ENCODE peak calls at places on chromosomes 16 and 17, in nine cellular contexts. Q, X, M, Z, N, G, B, F and V are unnamed samples.

GRCh38 chr17:57984226-57984890 is 3.7 kb downstream of the VEZF1 start:
- DNase-seq in Q (no peak), X (no peak), M (no peak), Z (peak), N (peak), G (peak), B (peak), F (no peak), V (no peak)

GRCh38 chr17:71068351-71068750 is 899.0 kb downstream of the KCNJ2 start:
- DNase-seq in Q (no peak), X (no peak), M (no peak), Z (peak), N (no peak), G (no peak), B (no peak), F (no peak), V (no peak)

GRCh38 chr17:81601525-81602120 is 35.3 kb downstream of the NPLOC4 start:
- DNase-seq in Q (peak), X (peak), M (no peak), Z (peak), N (peak), G (peak), B (peak), F (no peak), V (peak)

GRCh38 chr17:17818088-17818526 is 18.7 kb downstream of the SREBF1 start:
- DNase-seq in Q (no peak), X (no peak), M (no peak), Z (peak), N (no peak), G (no peak), B (peak), F (no peak), V (peak)

GRCh38 chr17:81833921-81834830 is 674 bp downstream of the PPP1R27 start:
- DNase-seq in Q (no peak), X (no peak), M (no peak), Z (no peak), N (no peak), G (no peak), B (no peak), F (no peak), V (no peak)

GRCh38 chr17:27575912-27576252 is 55.1 kb upstream of the LGALS9 start:
- DNase-seq in Q (no peak), X (no peak), M (no peak), Z (no peak), N (no peak), G (no peak), B (no peak), F (no peak), V (no peak)

GRCh38 chr16:15548482-15548891 is 94.5 kb downstream of the MARF1 start:
- DNase-seq in Q (peak), X (peak), M (no peak), Z (no peak), N (no peak), G (no peak), B (no peak), F (no peak), V (no peak)

GRCh38 chr17:8470447-8471047 is 34.9 kb downstream of the NDEL1 start:
- DNase-seq in Q (no peak), X (no peak), M (peak), Z (peak), N (no peak), G (no peak), B (peak), F (no peak), V (no peak)

GRCh38 chr17:41785876-41786226 is 660 bp downstream of the JUP start:
- DNase-seq in Q (no peak), X (no peak), M (no peak), Z (no peak), N (no peak), G (peak), B (no peak), F (peak), V (no peak)

GRCh38 chr16:73329363-73330306 is 281.7 kb upstream of the ZFHX3 start:
- DNase-seq in Q (no peak), X (no peak), M (no peak), Z (no peak), N (no peak), G (no peak), B (no peak), F (no peak), V (no peak)

GRCh38 chr16:165539-166374 is at the start of gene HBM:
- DNase-seq in Q (no peak), X (no peak), M (no peak), Z (no peak), N (no peak), G (no peak), B (no peak), F (no peak), V (no peak)

GRCh38 chr17:61862105-61862574 is 1.2 kb downstream of the BRIP1 start:
- DNase-seq in Q (no peak), X (peak), M (no peak), Z (no peak), N (peak), G (peak), B (peak), F (no peak), V (no peak)

GRCh38 chr17:52159159-52159809 is 770 bp upstream of the CA10 start:
- DNase-seq in Q (no peak), X (no peak), M (no peak), Z (no peak), N (no peak), G (no peak), B (no peak), F (no peak), V (no peak)

GRCh38 chr16:58678716-58679115 is 5.9 kb downstream of the SLC38A7 start:
- DNase-seq in Q (no peak), X (no peak), M (peak), Z (peak), N (peak), G (peak), B (peak), F (no peak), V (peak)

GRCh38 chr16:56301391-56301850 is 110.1 kb downstream of the GNAO1 start:
- DNase-seq in Q (no peak), X (peak), M (no peak), Z (peak), N (peak), G (no peak), B (peak), F (no peak), V (no peak)

GRCh38 chr17:7445011-7445927 is at the start of gene CHRNB1:
- DNase-seq in Q (no peak), X (no peak), M (peak), Z (no peak), N (no peak), G (peak), B (peak), F (peak), V (no peak)

GRCh38 chr17:59769891-59770290 is 62.4 kb downstream of the VMP1 start:
- DNase-seq in Q (no peak), X (no peak), M (no peak), Z (no peak), N (peak), G (peak), B (no peak), F (no peak), V (no peak)

GRCh38 chr16:89189358-89190025 is 10.8 kb downstream of the SLC22A31 start:
- DNase-seq in Q (no peak), X (no peak), M (peak), Z (no peak), N (no peak), G (no peak), B (no peak), F (no peak), V (no peak)

GRCh38 chr16:87724490-87725291 is 41.1 kb downstream of the KLHDC4 start:
- DNase-seq in Q (peak), X (no peak), M (no peak), Z (no peak), N (no peak), G (no peak), B (no peak), F (no peak), V (no peak)

GRCh38 chr17:74192950-74193781 is 10.3 kb upstream of the RPL38 start:
- DNase-seq in Q (no peak), X (no peak), M (peak), Z (no peak), N (no peak), G (no peak), B (no peak), F (no peak), V (no peak)

GRCh38 chr16:22217890-22218730 is 12.0 kb downstream of the EEF2K start:
- DNase-seq in Q (peak), X (no peak), M (peak), Z (no peak), N (no peak), G (no peak), B (no peak), F (no peak), V (no peak)

GRCh38 chr17:64327201-64327930 is 63.3 kb downstream of the PECAM1 start:
- DNase-seq in Q (no peak), X (no peak), M (peak), Z (peak), N (no peak), G (peak), B (peak), F (no peak), V (no peak)

GRCh38 chr17:77208217-77208808 is 67.5 kb downstream of the SEC14L1 start:
- DNase-seq in Q (no peak), X (peak), M (peak), Z (peak), N (peak), G (no peak), B (peak), F (no peak), V (peak)

GRCh38 chr16:86387461-86388440 is 122.6 kb upstream of the FOXF1 start:
- DNase-seq in Q (no peak), X (peak), M (no peak), Z (peak), N (peak), G (no peak), B (peak), F (no peak), V (peak)

GRCh38 chr16:29745126-29745852 is 501 bp downstream of the C16orf54 start:
- DNase-seq in Q (no peak), X (no peak), M (no peak), Z (no peak), N (no peak), G (no peak), B (no peak), F (no peak), V (no peak)

GRCh38 chr17:78479369-78479768 is 97.8 kb downstream of the DNAH17 start:
- DNase-seq in Q (no peak), X (no peak), M (no peak), Z (no peak), N (no peak), G (no peak), B (no peak), F (no peak), V (no peak)

GRCh38 chr17:57375040-57375769 is 118.9 kb downstream of the MSI2 start:
- DNase-seq in Q (no peak), X (no peak), M (no peak), Z (no peak), N (peak), G (no peak), B (peak), F (no peak), V (no peak)

GRCh38 chr16:89452925-89453324 is 37.4 kb downstream of the ANKRD11 start:
- DNase-seq in Q (no peak), X (no peak), M (no peak), Z (no peak), N (no peak), G (no peak), B (no peak), F (no peak), V (no peak)

GRCh38 chr17:49980703-49981197 is 11.8 kb downstream of the DLX4 start:
- DNase-seq in Q (no peak), X (no peak), M (no peak), Z (no peak), N (no peak), G (no peak), B (no peak), F (no peak), V (no peak)

GRCh38 chr17:77125432-77125901 is 15.3 kb upstream of the SEC14L1 start:
- DNase-seq in Q (no peak), X (peak), M (no peak), Z (peak), N (peak), G (peak), B (peak), F (no peak), V (peak)

GRCh38 chr17:58968662-58969061 is 138.0 kb downstream of the TRIM37 start:
- DNase-seq in Q (no peak), X (no peak), M (no peak), Z (peak), N (no peak), G (no peak), B (peak), F (no peak), V (no peak)

GRCh38 chr17:63151981-63152523 is 186.0 kb downstream of the TANC2 start:
- DNase-seq in Q (no peak), X (no peak), M (no peak), Z (peak), N (peak), G (no peak), B (peak), F (no peak), V (peak)

GRCh38 chr17:22373911-22374310 is 681.6 kb downstream of the KCNJ18 start:
- DNase-seq in Q (no peak), X (no peak), M (no peak), Z (no peak), N (no peak), G (no peak), B (no peak), F (no peak), V (no peak)
- TF ChIP-seq CTCF in Q (no peak), X (no peak), M (no peak), Z (no peak), N (no peak), G (no peak), B (no peak), F (no peak), V (no peak)

DNA sequence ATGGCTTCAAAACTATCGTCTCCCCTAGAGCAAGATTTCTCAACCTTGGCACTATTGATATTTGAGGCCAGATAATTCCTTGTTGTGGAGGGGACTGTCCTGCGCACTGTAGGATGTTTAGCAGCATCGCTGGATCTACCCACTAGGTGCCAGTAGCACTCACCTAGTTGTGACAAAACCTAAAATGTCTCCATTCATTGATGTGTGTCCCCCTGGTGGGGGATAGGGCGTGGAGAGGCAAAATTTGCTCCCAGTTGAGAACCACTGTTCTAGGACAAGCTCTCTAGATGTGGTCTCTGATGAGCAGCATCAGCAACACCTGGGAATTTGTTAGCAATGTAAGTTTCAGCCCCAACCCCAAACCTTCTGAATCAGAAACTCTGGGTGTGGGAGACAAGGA is 259.0 kb downstream of the XYLT1 start:
- DNase-seq in Q (no peak), X (no peak), M (no peak), Z (no peak), N (no peak), G (no peak), B (no peak), F (no peak), V (peak)
- TF ChIP-seq CTCF in Q (peak), X (peak), M (peak), Z (peak), N (peak), G (peak), B (no peak), F (no peak), V (peak)

GRCh38 chr17:4721203-4722135 is 9.8 kb upstream of the MED11 start:
- DNase-seq in Q (no peak), X (no peak), M (no peak), Z (peak), N (no peak), G (peak), B (peak), F (peak), V (no peak)

GRCh38 chr17:4722678-4723240 is 8.5 kb upstream of the MED11 start:
- DNase-seq in Q (no peak), X (no peak), M (no peak), Z (no peak), N (no peak), G (no peak), B (no peak), F (no peak), V (no peak)

GRCh38 chr17:4728124-4728523 is 3.1 kb upstream of the MED11 start:
- DNase-seq in Q (no peak), X (no peak), M (no peak), Z (peak), N (no peak), G (no peak), B (peak), F (peak), V (no peak)

GRCh38 chr17:4724655-4725054 is 6.6 kb upstream of the MED11 start:
- DNase-seq in Q (no peak), X (no peak), M (no peak), Z (no peak), N (no peak), G (no peak), B (no peak), F (no peak), V (no peak)

GRCh38 chr17:4725646-4726300 is 5.5 kb upstream of the MED11 start:
- DNase-seq in Q (no peak), X (no peak), M (no peak), Z (no peak), N (no peak), G (no peak), B (no peak), F (no peak), V (no peak)
- TF ChIP-seq CTCF in Q (no peak), X (no peak), M (no peak), Z (no peak), N (no peak), G (no peak), B (no peak), F (no peak), V (no peak)

GRCh38 chr16:80317132-80318098 is 223.4 kb upstream of the DYNLRB2 start:
- DNase-seq in Q (no peak), X (no peak), M (no peak), Z (no peak), N (no peak), G (no peak), B (no peak), F (no peak), V (no peak)
- TF ChIP-seq CTCF in Q (peak), X (peak), M (peak), Z (peak), N (peak), G (peak), B (no peak), F (no peak), V (peak)

GRCh38 chr17:67390646-67391480 is 13.8 kb downstream of the PITPNC1 start:
- DNase-seq in Q (peak), X (peak), M (no peak), Z (peak), N (peak), G (peak), B (peak), F (peak), V (peak)

GRCh38 chr17:67386965-67387551 is 10.0 kb downstream of the PITPNC1 start:
- DNase-seq in Q (no peak), X (no peak), M (no peak), Z (peak), N (peak), G (no peak), B (peak), F (peak), V (peak)

GRCh38 chr17:67392111-67392510 is 15.0 kb downstream of the PITPNC1 start:
- DNase-seq in Q (no peak), X (no peak), M (no peak), Z (no peak), N (no peak), G (no peak), B (no peak), F (no peak), V (no peak)

GRCh38 chr17:67390006-67390645 is 13.0 kb downstream of the PITPNC1 start:
- DNase-seq in Q (no peak), X (no peak), M (no peak), Z (peak), N (no peak), G (no peak), B (no peak), F (no peak), V (no peak)

GRCh38 chr17:67388986-67389385 is 11.9 kb downstream of the PITPNC1 start:
- DNase-seq in Q (no peak), X (no peak), M (no peak), Z (no peak), N (no peak), G (no peak), B (no peak), F (no peak), V (no peak)
- TF ChIP-seq CTCF in Q (no peak), X (no peak), M (no peak), Z (no peak), N (no peak), G (no peak), B (no peak), F (no peak), V (no peak)

DNA sequence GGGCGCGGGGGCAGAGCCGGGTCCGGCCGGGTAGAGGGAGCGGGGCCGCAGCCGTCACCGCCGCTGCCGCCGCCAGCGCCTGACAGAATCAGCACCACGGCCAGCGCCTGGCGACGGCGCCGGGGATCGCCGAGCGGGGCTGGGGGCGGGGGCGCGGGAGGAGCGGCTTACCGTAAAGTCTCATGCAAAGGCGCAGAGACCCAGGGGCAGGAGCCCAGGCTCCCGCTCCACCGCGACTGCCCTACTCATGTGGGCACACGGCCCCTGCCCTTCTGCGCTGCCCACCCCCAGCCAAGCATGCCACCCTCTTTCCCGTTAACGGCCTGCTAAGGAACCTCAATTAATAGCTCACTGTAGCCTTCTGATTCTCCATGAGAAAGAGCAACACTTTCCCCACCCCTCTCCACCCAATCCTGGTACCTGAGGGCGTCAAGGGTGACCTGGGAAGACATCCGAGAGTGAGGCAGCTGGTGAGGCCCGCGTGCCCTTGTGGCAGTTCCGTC is at the start of gene SEZ6:
- DNase-seq in Q (no peak), X (peak), M (peak), Z (peak), N (peak), G (no peak), B (peak), F (peak), V (no peak)
- TF ChIP-seq CTCF in Q (no peak), X (no peak), M (peak), Z (no peak), N (no peak), G (no peak), B (no peak), F (no peak), V (no peak)

DNA sequence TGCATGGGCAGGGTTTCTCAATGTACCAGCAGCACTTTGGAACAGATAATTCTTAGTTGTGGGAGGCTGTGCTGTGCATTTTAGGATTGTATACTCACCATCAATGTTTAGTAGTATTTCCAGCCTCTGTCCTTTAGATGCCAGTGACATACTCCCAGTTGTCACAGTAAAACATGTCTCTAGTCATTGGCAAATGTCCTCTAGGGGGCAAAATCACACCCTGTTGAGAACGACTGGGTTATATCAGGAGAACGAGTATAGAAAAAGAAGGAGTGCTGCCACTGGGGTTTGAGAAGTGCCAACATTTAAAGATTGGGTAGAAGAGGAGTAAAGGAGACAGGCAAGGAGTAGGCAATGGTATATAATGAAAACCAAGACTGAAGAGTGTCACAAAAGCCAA is 37.9 kb upstream of the SMIM36 start:
- DNase-seq in Q (no peak), X (no peak), M (no peak), Z (no peak), N (peak), G (no peak), B (peak), F (no peak), V (no peak)
- TF ChIP-seq CTCF in Q (peak), X (peak), M (peak), Z (no peak), N (peak), G (peak), B (peak), F (no peak), V (peak)

GRCh38 chr16:69029121-69029520 is 76.3 kb upstream of the HAS3 start:
- DNase-seq in Q (no peak), X (no peak), M (no peak), Z (no peak), N (no peak), G (no peak), B (no peak), F (no peak), V (no peak)
- TF ChIP-seq CTCF in Q (no peak), X (no peak), M (no peak), Z (no peak), N (no peak), G (no peak), B (no peak), F (no peak), V (no peak)